ENCODE peak calls at places on chromosomes 2 and 18, in ten cellular contexts. One of them, this sample, is unnamed.

GRCh38 chr2:30335981-30336538 is 104.7 kb downstream of the LBH start:
- DNase-seq in stimulated activated CD4-positive, alpha-beta T cell treated with anti-CD3 and anti-CD28 coated beads, Interleukin-12 subunit alpha, Interleukin-12 subunit beta, amount 100 ng/mL, for 48 hours: no peak
- DNase-seq in mucosa of gallbladder: no peak
- DNase-seq in hepatic stellate cell: no peak
- DNase-seq in globus pallidus: no peak
- DNase-seq in T-helper 2 cell: no peak
- DNase-seq in nephron progenitor cell: no peak
- DNase-seq in KG1: no peak
- DNase-seq in transverse colon: no peak
- DNase-seq in germinal center: peak
- DNase-seq in this sample: no peak

GRCh38 chr2:98346259-98347236 is at the start of gene CNGA3:
- DNase-seq in KG1: peak
- DNase-seq in hepatic stellate cell: peak
- DNase-seq in germinal center: peak
- DNase-seq in stimulated activated CD4-positive, alpha-beta T cell treated with anti-CD3 and anti-CD28 coated beads, Interleukin-12 subunit alpha, Interleukin-12 subunit beta, amount 100 ng/mL, for 48 hours: no peak
- DNase-seq in T-helper 2 cell: no peak
- DNase-seq in mucosa of gallbladder: no peak
- DNase-seq in transverse colon: peak
- DNase-seq in globus pallidus: no peak
- DNase-seq in nephron progenitor cell: peak
- DNase-seq in this sample: no peak

GRCh38 chr2:240972201-240972600 is 26.2 kb upstream of the SNED1 start:
- DNase-seq in hepatic stellate cell: no peak
- DNase-seq in globus pallidus: no peak
- DNase-seq in nephron progenitor cell: no peak
- DNase-seq in transverse colon: no peak
- DNase-seq in T-helper 2 cell: no peak
- DNase-seq in germinal center: no peak
- DNase-seq in KG1: no peak
- DNase-seq in stimulated activated CD4-positive, alpha-beta T cell treated with anti-CD3 and anti-CD28 coated beads, Interleukin-12 subunit alpha, Interleukin-12 subunit beta, amount 100 ng/mL, for 48 hours: no peak
- DNase-seq in mucosa of gallbladder: no peak
- DNase-seq in this sample: no peak

GRCh38 chr2:20484034-20484617 is 37.3 kb downstream of the RHOB start:
- DNase-seq in T-helper 2 cell: no peak
- DNase-seq in KG1: no peak
- DNase-seq in germinal center: no peak
- DNase-seq in globus pallidus: no peak
- DNase-seq in hepatic stellate cell: no peak
- DNase-seq in transverse colon: no peak
- DNase-seq in stimulated activated CD4-positive, alpha-beta T cell treated with anti-CD3 and anti-CD28 coated beads, Interleukin-12 subunit alpha, Interleukin-12 subunit beta, amount 100 ng/mL, for 48 hours: no peak
- DNase-seq in mucosa of gallbladder: no peak
- DNase-seq in nephron progenitor cell: no peak
- DNase-seq in this sample: no peak

GRCh38 chr2:237184192-237184922 is 98.7 kb downstream of the COPS8 start:
- DNase-seq in germinal center: no peak
- DNase-seq in transverse colon: no peak
- DNase-seq in hepatic stellate cell: peak
- DNase-seq in stimulated activated CD4-positive, alpha-beta T cell treated with anti-CD3 and anti-CD28 coated beads, Interleukin-12 subunit alpha, Interleukin-12 subunit beta, amount 100 ng/mL, for 48 hours: no peak
- DNase-seq in KG1: no peak
- DNase-seq in nephron progenitor cell: no peak
- DNase-seq in mucosa of gallbladder: no peak
- DNase-seq in globus pallidus: no peak
- DNase-seq in T-helper 2 cell: no peak
- DNase-seq in this sample: no peak

GRCh38 chr2:240413813-240414429 is 21.5 kb upstream of the GPC1 start:
- DNase-seq in mucosa of gallbladder: no peak
- DNase-seq in T-helper 2 cell: no peak
- DNase-seq in nephron progenitor cell: no peak
- DNase-seq in globus pallidus: no peak
- DNase-seq in stimulated activated CD4-positive, alpha-beta T cell treated with anti-CD3 and anti-CD28 coated beads, Interleukin-12 subunit alpha, Interleukin-12 subunit beta, amount 100 ng/mL, for 48 hours: no peak
- DNase-seq in KG1: no peak
- DNase-seq in transverse colon: no peak
- DNase-seq in hepatic stellate cell: no peak
- DNase-seq in germinal center: no peak
- DNase-seq in this sample: no peak

GRCh38 chr2:9192712-9193111 is 13.9 kb upstream of the ASAP2 start:
- DNase-seq in stimulated activated CD4-positive, alpha-beta T cell treated with anti-CD3 and anti-CD28 coated beads, Interleukin-12 subunit alpha, Interleukin-12 subunit beta, amount 100 ng/mL, for 48 hours: no peak
- DNase-seq in nephron progenitor cell: no peak
- DNase-seq in globus pallidus: no peak
- DNase-seq in germinal center: no peak
- DNase-seq in T-helper 2 cell: no peak
- DNase-seq in KG1: no peak
- DNase-seq in mucosa of gallbladder: no peak
- DNase-seq in transverse colon: no peak
- DNase-seq in hepatic stellate cell: no peak
- DNase-seq in this sample: no peak

GRCh38 chr18:8933714-8934284 is 168.7 kb upstream of the NDUFV2 start:
- DNase-seq in germinal center: no peak
- DNase-seq in hepatic stellate cell: no peak
- DNase-seq in mucosa of gallbladder: no peak
- DNase-seq in nephron progenitor cell: no peak
- DNase-seq in stimulated activated CD4-positive, alpha-beta T cell treated with anti-CD3 and anti-CD28 coated beads, Interleukin-12 subunit alpha, Interleukin-12 subunit beta, amount 100 ng/mL, for 48 hours: no peak
- DNase-seq in transverse colon: no peak
- DNase-seq in KG1: no peak
- DNase-seq in globus pallidus: no peak
- DNase-seq in T-helper 2 cell: no peak
- DNase-seq in this sample: no peak

GRCh38 chr18:9869713-9870430 is 15.9 kb upstream of the TXNDC2 start:
- DNase-seq in transverse colon: peak
- DNase-seq in KG1: no peak
- DNase-seq in germinal center: no peak
- DNase-seq in hepatic stellate cell: peak
- DNase-seq in globus pallidus: no peak
- DNase-seq in T-helper 2 cell: no peak
- DNase-seq in stimulated activated CD4-positive, alpha-beta T cell treated with anti-CD3 and anti-CD28 coated beads, Interleukin-12 subunit alpha, Interleukin-12 subunit beta, amount 100 ng/mL, for 48 hours: no peak
- DNase-seq in nephron progenitor cell: no peak
- DNase-seq in mucosa of gallbladder: no peak
- DNase-seq in this sample: no peak

GRCh38 chr18:59220784-59221765 is 1.1 kb downstream of the GRP start:
- DNase-seq in T-helper 2 cell: no peak
- DNase-seq in germinal center: no peak
- DNase-seq in KG1: no peak
- DNase-seq in hepatic stellate cell: no peak
- DNase-seq in globus pallidus: no peak
- DNase-seq in stimulated activated CD4-positive, alpha-beta T cell treated with anti-CD3 and anti-CD28 coated beads, Interleukin-12 subunit alpha, Interleukin-12 subunit beta, amount 100 ng/mL, for 48 hours: no peak
- DNase-seq in transverse colon: no peak
- DNase-seq in mucosa of gallbladder: no peak
- DNase-seq in nephron progenitor cell: peak
- DNase-seq in this sample: no peak

GRCh38 chr2:112173646-112174319 is 35.6 kb downstream of the FBLN7 start:
- DNase-seq in stimulated activated CD4-positive, alpha-beta T cell treated with anti-CD3 and anti-CD28 coated beads, Interleukin-12 subunit alpha, Interleukin-12 subunit beta, amount 100 ng/mL, for 48 hours: no peak
- DNase-seq in mucosa of gallbladder: no peak
- DNase-seq in nephron progenitor cell: no peak
- DNase-seq in transverse colon: no peak
- DNase-seq in germinal center: no peak
- DNase-seq in globus pallidus: no peak
- DNase-seq in KG1: no peak
- DNase-seq in hepatic stellate cell: no peak
- DNase-seq in T-helper 2 cell: no peak
- DNase-seq in this sample: peak